ENCODE peak calls at places on chromosomes 5 and 9, in ten cellular contexts. J is heart right ventricle, F is DND-41, I is left lung, Y is PC-3, N is A549, O is HepG2, X is right cardiac atrium, L is pancreas, D is RWPE2. T is an unnamed sample. For H3K4me1, the result is how much of the 10 kb centered on the place peaks cover.

GRCh38 chr9:135883410-135884089 is 23.8 kb downstream of the CAMSAP1 start:
- ATAC-seq in J (no peak), F (no peak), I (no peak), Y (no peak), O (no peak), N (no peak), D (no peak), L (no peak), X (no peak), T (no peak)

GRCh38 chr9:5549671-5550650 is 39.6 kb downstream of the PDCD1LG2 start:
- ATAC-seq in X (no peak), F (no peak), I (peak), D (peak), J (no peak), L (no peak), N (no peak), O (no peak), Y (no peak), T (no peak)

GRCh38 chr5:124411089-124411488 is 335.4 kb downstream of the ZNF608 start:
- ATAC-seq in F (no peak), D (no peak), I (no peak), L (no peak), O (no peak), N (no peak), J (no peak), X (no peak), Y (peak), T (no peak)

GRCh38 chr9:128753627-128754026 is 18.1 kb downstream of the ZER1 start:
- ATAC-seq in F (no peak), N (no peak), L (no peak), I (no peak), J (no peak), D (no peak), O (no peak), Y (no peak), X (peak), T (no peak)

GRCh38 chr9:97487107-97487506 is 14.4 kb upstream of the TMOD1 start:
- ATAC-seq in N (peak), J (no peak), I (peak), L (no peak), O (peak), X (no peak), F (no peak), D (peak), Y (peak), T (no peak)

GRCh38 chr5:24110019-24110615 is 534.7 kb downstream of the CDH10 start:
- ATAC-seq in J (no peak), Y (peak), O (no peak), F (no peak), X (no peak), D (peak), I (no peak), L (no peak), N (no peak), T (no peak)

GRCh38 chr5:134345996-134346395 is 21.0 kb downstream of the CDKL3 start:
- ATAC-seq in X (no peak), D (peak), Y (peak), O (no peak), J (no peak), N (no peak), F (no peak), I (no peak), L (no peak), T (no peak)

GRCh38 chr9:35158501-35159280 is 3.1 kb upstream of the UNC13B start:
- ATAC-seq in L (no peak), I (no peak), N (no peak), J (no peak), F (no peak), D (no peak), O (no peak), X (no peak), Y (no peak), T (no peak)

GRCh38 chr9:116800885-116801284 is 113.8 kb downstream of the TRIM32 start:
- ATAC-seq in Y (no peak), L (no peak), J (no peak), D (no peak), F (no peak), I (no peak), N (no peak), O (no peak), X (peak), T (no peak)

GRCh38 chr5:138037907-138038633 is 5.2 kb upstream of the FAM13B start:
- ATAC-seq in O (no peak), Y (no peak), F (no peak), J (no peak), I (no peak), L (no peak), X (no peak), N (no peak), D (no peak), T (no peak)

GRCh38 chr9:12954441-12954840 is 179.6 kb downstream of the LURAP1L start:
- ATAC-seq in F (no peak), O (no peak), J (no peak), L (no peak), N (no peak), Y (no peak), D (no peak), I (no peak), X (no peak), T (no peak)

GRCh38 chr5:113224605-113225065 is 210.2 kb downstream of the TSSK1B start:
- ATAC-seq in N (no peak), L (no peak), J (peak), I (no peak), O (peak), Y (no peak), D (no peak), F (no peak), X (peak), T (no peak)

GRCh38 chr5:6806668-6807067 is 93.4 kb downstream of the TENT4A start:
- ATAC-seq in L (no peak), X (no peak), D (no peak), I (no peak), F (no peak), N (no peak), J (no peak), Y (no peak), O (no peak), T (no peak)

GRCh38 chr5:109454726-109455505 is 45.1 kb upstream of the PJA2 start:
- ATAC-seq in Y (no peak), O (no peak), N (peak), J (peak), F (peak), X (peak), I (peak), L (no peak), D (no peak), T (peak)

GRCh38 chr9:135714242-135715055 is 12.5 kb downstream of the KCNT1 start:
- ATAC-seq in L (no peak), X (no peak), I (no peak), N (no peak), D (no peak), Y (no peak), J (no peak), F (no peak), O (no peak), T (no peak)

GRCh38 chr9:73143606-73144328 is 7.9 kb upstream of the ANXA1 start:
- ATAC-seq in O (no peak), D (peak), X (peak), Y (peak), F (peak), N (peak), J (peak), I (peak), L (no peak), T (peak)

GRCh38 chr5:135248801-135249231 is 150.2 kb downstream of the MACROH2A1 start:
- ATAC-seq in I (no peak), O (no peak), X (no peak), D (no peak), J (no peak), Y (no peak), L (no peak), F (no peak), N (no peak), T (no peak)

GRCh38 chr9:111937301-111937700 is 40.7 kb downstream of the UGCG start:
- ATAC-seq in D (no peak), I (peak), J (no peak), O (no peak), N (no peak), Y (no peak), X (no peak), L (no peak), F (no peak), T (no peak)

GRCh38 chr9:129838707-129839259 is 3.5 kb downstream of the USP20 start:
- ATAC-seq in D (peak), Y (peak), X (no peak), J (no peak), N (no peak), O (no peak), F (no peak), L (no peak), I (no peak), T (no peak)

GRCh38 chr5:121429761-121430160 is 421.9 kb upstream of the FTMT start:
- ATAC-seq in X (no peak), O (no peak), N (no peak), Y (peak), L (no peak), F (no peak), I (no peak), D (no peak), J (no peak), T (no peak)

GRCh38 chr9:79592736-79593493 is 21.1 kb downstream of the TLE4 start:
- ATAC-seq in O (no peak), J (no peak), L (no peak), F (peak), Y (no peak), N (no peak), D (no peak), X (no peak), I (no peak), T (no peak)

GRCh38 chr5:107313098-107313497 is 357.6 kb downstream of the EFNA5 start:
- ATAC-seq in J (no peak), Y (no peak), O (no peak), N (no peak), X (no peak), L (no peak), I (no peak), D (no peak), F (no peak), T (no peak)

GRCh38 chr5:116595498-116595897 is 20.9 kb upstream of the SEMA6A start:
- ATAC-seq in L (no peak), F (no peak), D (no peak), O (no peak), I (no peak), Y (no peak), N (no peak), X (no peak), J (no peak), T (no peak)

GRCh38 chr5:170534177-170534576 is 30.4 kb downstream of the KCNIP1 start:
- ATAC-seq in X (no peak), N (no peak), I (peak), L (no peak), J (no peak), D (no peak), Y (no peak), F (no peak), O (no peak), T (no peak)

GRCh38 chr5:3852154-3852930 is 256.7 kb downstream of the IRX1 start:
- ATAC-seq in N (no peak), J (no peak), X (no peak), Y (no peak), L (no peak), F (no peak), O (no peak), I (peak), D (peak), T (no peak)

GRCh38 chr9:123637940-123638634 is 282.1 kb downstream of the CRB2 start:
- ATAC-seq in F (peak), D (no peak), X (peak), I (peak), O (no peak), L (no peak), Y (no peak), N (no peak), J (no peak), T (no peak)

GRCh38 chr5:140639093-140639821 is at the start of gene TMCO6:
- ATAC-seq in O (peak), X (peak), J (peak), L (peak), F (peak), Y (peak), D (peak), N (peak), I (peak), T (peak)

GRCh38 chr9:99966720-99967119 is 60.3 kb downstream of the STX17 start:
- ATAC-seq in N (peak), Y (peak), I (peak), L (peak), O (peak), X (no peak), F (no peak), D (peak), J (no peak), T (no peak)

GRCh38 chr5:80387063-80387768 is 20.6 kb upstream of the ZFYVE16 start:
- ATAC-seq in F (no peak), L (no peak), O (no peak), I (no peak), J (no peak), D (no peak), N (no peak), Y (no peak), X (no peak), T (no peak)

GRCh38 chr5:142275496-142275895 is 49.3 kb downstream of the SPRY4 start:
- ATAC-seq in X (no peak), L (no peak), Y (peak), O (no peak), N (no peak), I (no peak), J (no peak), F (no peak), D (peak), T (no peak)

GRCh38 chr9:77820293-77820954 is 172.3 kb upstream of the GNA14 start:
- ATAC-seq in L (no peak), Y (peak), O (no peak), F (no peak), X (peak), D (peak), I (peak), J (no peak), N (peak), T (no peak)

GRCh38 chr9:78592866-78593265 is 295.9 kb downstream of the PSAT1 start:
- ATAC-seq in O (no peak), I (no peak), J (no peak), D (peak), L (no peak), F (no peak), Y (peak), N (no peak), X (no peak), T (no peak)

GRCh38 chr5:117652001-117652639 is 1077.5 kb upstream of the SEMA6A start:
- ATAC-seq in F (no peak), I (no peak), N (no peak), J (peak), X (no peak), O (no peak), Y (no peak), D (no peak), L (no peak), T (no peak)

GRCh38 chr5:58182287-58182841 is 277.5 kb downstream of the PLK2 start:
- ATAC-seq in L (no peak), D (no peak), X (no peak), O (no peak), J (peak), I (no peak), F (no peak), N (peak), Y (peak), T (no peak)

DNA sequence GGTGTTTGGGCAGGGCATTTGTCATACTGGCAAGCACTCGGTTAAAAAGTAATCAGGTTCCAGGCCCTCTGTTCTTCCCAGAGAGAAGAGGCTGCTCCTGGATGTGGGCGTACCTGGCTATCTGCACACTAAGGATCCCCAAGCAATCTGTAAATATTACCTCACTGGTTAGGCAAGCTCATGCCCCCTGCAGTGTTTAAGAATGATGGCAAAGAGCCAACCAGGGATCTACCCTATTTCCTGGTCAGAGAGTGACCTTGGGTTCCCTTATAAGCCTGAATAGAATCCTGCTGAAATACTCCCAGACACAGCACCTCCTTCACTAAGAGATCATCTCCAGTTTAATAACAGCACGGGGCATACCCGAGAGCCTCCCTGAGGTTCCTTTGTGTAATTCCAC is 181.2 kb downstream of the PIK3R1 start:
- ATAC-seq in J (no peak), O (peak), F (no peak), Y (peak), X (no peak), D (peak), L (peak), N (peak), I (peak), T (no peak)
- H3K4me3 ChIP-seq in J (no peak), O (peak), F (no peak), Y (no peak), X (no peak), D (no peak), L (no peak), N (no peak), I (no peak), T (no peak)

DNA sequence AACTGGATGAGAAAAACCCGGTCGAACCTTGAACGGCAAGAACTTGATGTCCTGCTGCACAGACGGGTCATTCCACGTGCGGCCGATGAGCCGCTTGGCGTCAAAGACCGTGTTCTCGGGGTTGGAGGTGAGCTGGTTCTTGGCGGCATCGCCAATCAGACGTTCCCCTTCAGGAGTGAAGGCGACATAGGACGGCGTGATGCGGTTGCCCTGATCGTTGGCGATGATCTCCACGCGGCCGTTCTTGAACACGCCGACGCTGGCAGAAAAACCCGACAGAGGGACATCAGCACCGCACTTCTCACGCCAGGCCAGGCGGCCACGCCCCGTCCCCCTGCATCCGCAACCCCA is 519 bp downstream of the HSPA5 start:
- ATAC-seq in L (peak), Y (peak), F (peak), D (no peak), I (peak), X (peak), J (peak), O (peak), N (peak), T (peak)
- H3K4me1 ChIP-seq in L (under half), Y (under half), F (under half), D (under half), I (under half), X (under half), J (half or more), O (half or more), N (half or more), T (half or more)

GRCh38 chr5:10366310-10367297 is 13.1 kb downstream of the MARCHF6 start:
- ATAC-seq in I (peak), N (peak), D (peak), L (peak), F (no peak), Y (peak), X (no peak), O (no peak), J (peak), T (no peak)

GRCh38 chr5:10363519-10364185 is 10.2 kb downstream of the MARCHF6 start:
- ATAC-seq in J (no peak), D (no peak), Y (no peak), L (no peak), F (no peak), O (no peak), I (no peak), X (no peak), N (no peak), T (no peak)

GRCh38 chr5:10364186-10364689 is 10.7 kb downstream of the MARCHF6 start:
- ATAC-seq in Y (peak), N (peak), I (peak), L (peak), D (no peak), O (no peak), J (no peak), X (no peak), F (peak), T (no peak)

GRCh38 chr5:10367586-10367985 is 14.1 kb downstream of the MARCHF6 start:
- ATAC-seq in O (no peak), Y (no peak), L (no peak), X (no peak), D (no peak), F (no peak), J (no peak), N (no peak), I (no peak), T (no peak)

DNA sequence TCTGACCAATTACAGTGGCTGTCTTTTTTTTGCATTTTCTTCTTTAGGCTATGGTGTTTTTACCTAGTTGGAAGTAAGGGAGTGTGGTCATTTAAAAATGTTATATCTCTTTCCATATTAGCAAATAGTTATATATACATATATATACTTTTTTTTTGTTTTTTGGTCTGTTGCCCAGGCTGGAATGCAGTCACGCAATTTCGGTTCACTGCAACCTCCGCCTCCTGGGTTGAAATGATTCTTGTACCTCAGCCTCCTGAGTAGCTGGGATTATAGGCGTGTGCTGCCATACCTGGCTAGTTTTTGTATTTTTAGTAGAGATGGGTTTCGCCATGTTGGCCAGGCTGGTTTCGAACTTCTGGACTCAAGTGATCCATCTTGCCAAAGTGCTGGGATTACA is 12.3 kb downstream of the MARCHF6 start:
- ATAC-seq in D (peak), F (no peak), Y (no peak), J (no peak), N (no peak), X (no peak), L (no peak), I (no peak), O (no peak), T (no peak)
- H3K27ac ChIP-seq in D (peak), F (no peak), Y (no peak), J (no peak), N (no peak), X (peak), L (no peak), I (no peak), O (no peak), T (no peak)

GRCh38 chr5:153802419-153802818 is 236.3 kb downstream of the FAM114A2 start:
- ATAC-seq in D (no peak), Y (no peak), F (no peak), O (no peak), L (no peak), I (no peak), X (no peak), N (no peak), J (peak), T (no peak)
- H3K4me3 ChIP-seq in D (no peak), Y (no peak), F (no peak), O (no peak), L (no peak), I (no peak), X (no peak), N (no peak), J (no peak), T (no peak)

GRCh38 chr5:16459451-16459850 is 6.1 kb downstream of the ZNF622 start:
- ATAC-seq in Y (no peak), N (no peak), X (peak), J (peak), D (no peak), L (no peak), O (no peak), F (no peak), I (no peak), T (no peak)
- H3K4me1 ChIP-seq in Y (under half), N (under half), X (under half), J (under half), D (under half), L (under half), O (under half), F (half or more), I (under half), T (half or more)

DNA sequence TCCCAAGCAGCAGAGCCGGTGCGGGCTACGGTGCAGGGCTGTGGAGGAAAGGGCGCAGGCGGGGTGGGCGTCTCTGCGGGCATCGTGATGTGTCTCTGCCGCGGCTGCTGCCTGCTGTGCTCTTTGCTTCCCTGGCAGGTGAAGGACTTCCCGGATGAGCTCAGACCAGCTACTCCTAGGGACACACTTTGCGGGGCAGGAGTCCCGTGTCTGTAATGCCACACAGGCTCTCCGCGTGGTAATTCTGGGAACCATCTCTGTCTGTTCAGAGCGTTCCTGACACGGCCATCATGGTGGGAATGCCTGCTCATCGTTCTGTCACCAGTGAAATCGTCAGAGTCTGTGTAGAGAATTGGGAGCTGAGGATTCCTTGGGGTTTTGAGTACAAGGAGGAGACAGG is 235.5 kb downstream of the FANCC start:
- ATAC-seq in N (no peak), L (no peak), J (no peak), I (no peak), F (no peak), X (no peak), D (no peak), Y (no peak), O (no peak), T (no peak)
- H3K27ac ChIP-seq in N (no peak), L (no peak), J (no peak), I (no peak), F (no peak), X (peak), D (no peak), Y (no peak), O (no peak), T (peak)